ENCODE peak calls at places on chromosomes 6 and 20, in six cellular contexts. P is NCI-H1105; C is stimulated activated naive CD8-positive, alpha-beta T cell treated with anti-CD3 and anti-CD28 coated beads, Interleukin-15, Interleukin-2, amounts not matched to agents 100 U/mL and 50 U/mL, for 24 hours; U is retina; K is stimulated activated CD4-positive, alpha-beta T cell treated with anti-CD3 and anti-CD28 coated beads, Interleukin-15, amount 100 ng/mL, for 1 hour; A is lower lobe of right lung. I is an unnamed sample.

GRCh38 chr6:33299237-33299944 is 649 bp upstream of the RGL2 start:
- DNase-seq in P (peak; percentile 91), C (peak; percentile 96), U (peak; percentile 96), K (peak; percentile 93), A (peak; percentile 93), I (peak; percentile 93)

GRCh38 chr20:61307686-61308085 is 55.6 kb downstream of the CDH4 start:
- DNase-seq in P (no peak), C (no peak), U (no peak), K (no peak), A (no peak), I (no peak)

GRCh38 chr6:161444464-161444863 is 170.6 kb upstream of the AGPAT4 start:
- DNase-seq in P (no peak), C (peak; percentile 26), U (no peak), K (no peak), A (no peak), I (no peak)

GRCh38 chr6:157994126-157994795 is 12.6 kb downstream of the SYNJ2 start:
- DNase-seq in P (no peak), C (no peak), U (no peak), K (no peak), A (no peak), I (peak; percentile 46)

GRCh38 chr20:44646641-44647274 is 4.7 kb downstream of the ADA start:
- DNase-seq in P (no peak), C (no peak), U (no peak), K (no peak), A (no peak), I (peak; percentile 83)

GRCh38 chr6:12584631-12585405 is 131.7 kb upstream of the PHACTR1 start:
- DNase-seq in P (no peak), C (no peak), U (no peak), K (no peak), A (no peak), I (no peak)

GRCh38 chr20:46683939-46684750 is 5.1 kb downstream of the TP53RK start:
- DNase-seq in P (peak; percentile 69), C (no peak), U (peak; percentile 67), K (no peak), A (peak; percentile 68), I (peak; percentile 91)

GRCh38 chr20:47392015-47392720 is 35.7 kb upstream of the ZMYND8 start:
- DNase-seq in P (no peak), C (peak; percentile 18), U (no peak), K (no peak), A (no peak), I (peak; percentile 99)

GRCh38 chr6:113644861-113645575 is 212.1 kb upstream of the MARCKS start:
- DNase-seq in P (no peak), C (no peak), U (no peak), K (no peak), A (no peak), I (peak; percentile 99)

GRCh38 chr20:7257719-7258466 is 490.4 kb downstream of the BMP2 start:
- DNase-seq in P (no peak), C (no peak), U (no peak), K (no peak), A (no peak), I (no peak)

GRCh38 chr20:23086056-23086551 is at the start of gene CD93:
- DNase-seq in P (no peak), C (no peak), U (peak; percentile 51), K (no peak), A (peak; percentile 55), I (no peak)

GRCh38 chr6:34352305-34352937 is 40.0 kb downstream of the NUDT3 start:
- DNase-seq in P (no peak), C (no peak), U (no peak), K (no peak), A (no peak), I (peak; percentile 77)

GRCh38 chr20:22520381-22520780 is 64.0 kb downstream of the FOXA2 start:
- DNase-seq in P (no peak), C (no peak), U (no peak), K (no peak), A (no peak), I (no peak)

GRCh38 chr6:112253505-112253841 is 894 bp downstream of the LAMA4 start:
- DNase-seq in P (no peak), C (no peak), U (no peak), K (no peak), A (no peak), I (peak; percentile 52)

GRCh38 chr6:1424306-1424927 is 35.0 kb downstream of the FOXF2 start:
- DNase-seq in P (peak; percentile 19), C (peak; percentile 9), U (peak; percentile 35), K (no peak), A (no peak), I (peak; percentile 80)

GRCh38 chr6:79608334-79609224 is 22.6 kb upstream of the SH3BGRL2 start:
- DNase-seq in P (no peak), C (no peak), U (no peak), K (no peak), A (no peak), I (peak; percentile 7)

GRCh38 chr6:75084872-75085381 is 120.9 kb downstream of the COL12A1 start:
- DNase-seq in P (peak; percentile 15), C (no peak), U (peak; percentile 76), K (no peak), A (peak; percentile 58), I (no peak)